ENCODE peak calls at places on chromosomes 3 and 15, in four cellular contexts. N is K562, T is HCT116, P is HepG2. R is an unnamed sample.
A peak's percentile ranks its signal among the peaks of the same experiment; 100 is the strongest.

GRCh38 chr3:10707984-10708868 is 107.8 kb upstream of the SLC6A11 start:
- DNase-seq in N (no peak), P (no peak), T (no peak), R (peak; percentile 69)

GRCh38 chr3:131494706-131495105 is 8.1 kb downstream of the MRPL3 start:
- DNase-seq in N (no peak), T (no peak), P (no peak), R (no peak)

GRCh38 chr3:37477275-37477674 is 302.9 kb upstream of the LRRFIP2 start:
- DNase-seq in N (no peak), P (no peak), T (no peak), R (no peak)

GRCh38 chr15:52252781-52253180 is 42.8 kb downstream of the MYO5C start:
- DNase-seq in P (peak; percentile 35), T (peak; percentile 81), N (peak; percentile 8), R (no peak)

GRCh38 chr3:197432407-197433127 is 123.2 kb downstream of the BDH1 start:
- DNase-seq in N (no peak), T (no peak), P (no peak), R (no peak)

GRCh38 chr3:127634653-127635052 is 5.7 kb downstream of the PODXL2 start:
- DNase-seq in P (no peak), N (peak; percentile 32), T (no peak), R (no peak)

GRCh38 chr15:81338422-81339007 is 14.6 kb upstream of the STARD5 start:
- DNase-seq in N (no peak), P (no peak), T (peak; percentile 2), R (peak; percentile 7)

GRCh38 chr3:46193436-46193835 is 14.7 kb downstream of the CCR1 start:
- DNase-seq in T (no peak), N (no peak), P (no peak), R (no peak)

GRCh38 chr3:192817053-192817452 is 89.7 kb upstream of the FGF12 start:
- DNase-seq in P (no peak), N (no peak), T (no peak), R (no peak)

GRCh38 chr3:4670352-4670751 is 177.2 kb downstream of the ITPR1 start:
- DNase-seq in N (peak; percentile 47), P (peak; percentile 5), T (no peak), R (no peak)

GRCh38 chr3:72375237-72376154 is 472.7 kb downstream of the SHQ1 start:
- DNase-seq in P (no peak), T (no peak), N (no peak), R (no peak)

GRCh38 chr3:177340243-177340830 is 143.1 kb upstream of the TBL1XR1 start:
- DNase-seq in P (no peak), T (no peak), N (no peak), R (peak; percentile 1)

GRCh38 chr15:36970522-36970921 is 129.8 kb downstream of the MEIS2 start:
- DNase-seq in P (no peak), N (no peak), T (no peak), R (no peak)

GRCh38 chr15:73802336-73803105 is 49.4 kb upstream of the INSYN1 start:
- DNase-seq in T (no peak), N (no peak), P (no peak), R (no peak)

GRCh38 chr3:158775801-158776399 is 26.0 kb upstream of the MFSD1 start:
- DNase-seq in P (peak; percentile 28), T (no peak), N (no peak), R (no peak)

GRCh38 chr3:43378066-43378935 is 92.0 kb downstream of the SNRK start:
- DNase-seq in N (peak; percentile 64), P (peak; percentile 31), T (peak; percentile 39), R (no peak)
- TF ChIP-seq FOSL1 in N (no peak), P (no peak), T (no peak), R (no peak)

DNA sequence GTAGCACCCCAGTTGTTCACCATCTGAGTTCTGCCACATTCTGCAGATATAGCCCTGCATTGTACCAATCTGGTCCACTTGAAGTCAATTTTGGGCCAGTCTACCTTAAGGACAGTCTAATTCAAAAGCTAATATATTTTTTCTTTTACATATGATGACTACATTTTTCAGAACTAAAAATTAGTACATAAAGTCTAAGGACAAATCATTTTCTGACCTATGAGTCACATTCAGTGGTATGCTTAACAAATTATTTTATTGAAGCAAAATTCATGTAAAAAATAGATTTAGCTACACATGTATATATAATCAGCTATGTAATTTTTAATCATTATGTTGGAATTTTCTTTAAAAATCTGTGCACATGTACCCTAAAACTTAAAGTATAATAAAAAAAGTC is 52.1 kb upstream of the IL12A start:
- DNase-seq in P (no peak), N (no peak), T (no peak), R (no peak)
- TF ChIP-seq FOSL1 in P (no peak), N (no peak), T (no peak), R (no peak)

GRCh38 chr3:15781131-15781530 is 16.6 kb downstream of the ANKRD28 start:
- DNase-seq in T (no peak), N (no peak), P (no peak), R (no peak)

GRCh38 chr3:15779111-15779510 is 18.7 kb downstream of the ANKRD28 start:
- DNase-seq in P (no peak), N (no peak), T (no peak), R (no peak)

GRCh38 chr3:15783361-15783969 is 14.3 kb downstream of the ANKRD28 start:
- DNase-seq in N (no peak), T (no peak), P (no peak), R (no peak)

GRCh38 chr3:15782429-15782828 is 15.3 kb downstream of the ANKRD28 start:
- DNase-seq in P (no peak), N (no peak), T (no peak), R (no peak)

DNA sequence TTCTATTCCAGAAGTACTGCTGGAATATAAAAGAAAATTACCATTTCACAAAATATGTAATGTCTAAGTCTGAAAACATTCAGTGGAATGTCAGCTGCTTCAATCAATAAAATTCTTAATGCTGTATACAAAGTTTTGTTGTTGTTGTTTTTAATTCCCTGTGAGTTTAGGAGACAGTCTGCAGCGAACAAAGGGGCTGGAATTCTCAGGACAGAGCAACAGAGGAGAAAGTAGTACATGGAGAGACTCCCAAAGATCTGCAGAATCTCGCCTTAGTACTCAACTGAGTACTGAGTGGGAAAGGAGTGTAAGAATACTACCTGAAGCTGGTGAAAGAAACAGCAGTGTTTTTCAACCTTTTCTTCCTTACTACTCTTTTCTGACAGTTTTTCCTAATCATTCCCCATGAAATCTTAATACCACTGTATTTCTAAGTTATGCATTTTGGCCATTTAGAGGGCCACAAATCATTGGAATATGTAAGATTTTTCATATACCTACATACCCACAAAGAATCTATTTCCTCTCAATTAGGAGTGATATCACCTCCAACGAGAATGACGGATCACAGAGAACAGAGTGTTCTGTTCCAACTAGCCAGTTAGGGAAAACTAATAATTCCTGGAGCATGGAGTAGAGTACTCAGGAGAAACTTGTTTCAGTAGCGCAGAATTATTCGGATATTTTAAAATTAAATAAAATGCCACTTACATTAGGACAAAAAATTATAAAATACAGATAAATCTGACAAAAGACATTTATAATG is 16.0 kb downstream of the ANKRD28 start:
- DNase-seq in P (no peak), T (no peak), N (no peak), R (no peak)
- TF ChIP-seq FOSL1 in P (no peak), T (no peak), N (no peak), R (no peak)

GRCh38 chr15:67547836-67548531 is 5.5 kb downstream of the MAP2K5 start:
- DNase-seq in T (no peak), N (no peak), P (no peak), R (no peak)
- TF ChIP-seq FOSL1 in T (no peak), N (no peak), P (no peak), R (no peak)

DNA sequence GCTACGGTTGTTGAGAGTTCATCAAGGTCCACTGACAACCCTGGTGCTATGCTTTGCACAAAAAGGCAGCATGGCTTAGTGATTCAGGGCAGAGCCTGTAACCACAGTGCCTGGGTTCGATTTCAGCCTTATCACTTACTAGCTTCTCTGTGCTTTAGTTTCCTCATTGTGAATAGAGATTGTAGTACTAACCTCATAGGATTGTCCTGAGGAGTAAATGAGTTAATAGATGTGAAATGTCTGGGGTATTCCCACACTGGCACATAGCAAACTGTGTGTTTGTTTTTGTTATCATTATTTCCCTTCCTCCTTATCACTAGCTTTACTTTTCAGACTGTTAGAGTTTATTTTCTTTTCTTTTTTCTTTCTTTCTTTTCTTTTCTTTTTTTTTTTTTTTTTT is 16.3 kb downstream of the CRTAP start:
- DNase-seq in N (no peak), T (no peak), P (no peak), R (no peak)
- TF ChIP-seq FOSL1 in N (no peak), T (no peak), P (no peak), R (no peak)

GRCh38 chr15:60865507-60865906 is 363.6 kb downstream of the RORA start:
- DNase-seq in P (no peak), T (no peak), N (no peak), R (no peak)
- TF ChIP-seq FOSL1 in P (no peak), T (no peak), N (no peak), R (no peak)

GRCh38 chr15:50236433-50236832 is 29.1 kb downstream of the HDC start:
- DNase-seq in P (no peak), N (no peak), T (no peak), R (no peak)

GRCh38 chr15:50233192-50233736 is 32.3 kb downstream of the HDC start:
- DNase-seq in T (no peak), N (no peak), P (no peak), R (no peak)

GRCh38 chr15:50234764-50235163 is 30.8 kb downstream of the HDC start:
- DNase-seq in T (no peak), N (no peak), P (no peak), R (no peak)

GRCh38 chr15:50238263-50238662 is 27.3 kb downstream of the HDC start:
- DNase-seq in P (no peak), T (no peak), N (no peak), R (no peak)

DNA sequence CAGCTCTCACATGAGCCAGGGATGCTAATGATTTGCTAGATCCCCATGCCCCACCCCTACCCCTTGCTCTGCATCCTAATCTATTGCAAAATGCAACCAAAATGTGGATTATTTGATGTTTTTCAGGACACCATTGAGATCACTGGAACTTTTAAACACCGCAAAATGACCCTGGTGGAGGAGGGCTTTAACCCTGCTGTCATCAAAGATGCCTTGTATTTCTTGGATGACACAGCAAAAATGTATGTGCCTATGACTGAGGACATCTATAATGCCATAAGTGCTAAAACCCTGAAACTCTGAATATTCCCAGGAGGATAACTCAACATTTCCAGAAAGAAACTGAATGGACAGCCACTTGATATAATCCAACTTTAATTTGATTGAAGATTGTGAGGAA is 29.7 kb downstream of the HDC start:
- DNase-seq in P (no peak), T (no peak), N (peak; percentile 69), R (no peak)
- TF ChIP-seq FOSL1 in P (no peak), T (no peak), N (no peak), R (no peak)

R was measured in H1.